ENCODE peak calls at places on chromosomes 16 and 17, in eight cellular contexts. One of them, this sample, is unnamed.
A peak's percentile ranks its signal among the peaks of the same experiment; 100 is the strongest.

GRCh38 chr17:67623767-67624166 is 94.0 kb upstream of the NOL11 start:
- DNase-seq in HTR-8/SVneo: no peak
- DNase-seq in iris pigment epithelial cell: no peak
- DNase-seq in NCI-H510A treated with DMSO at 0.1 percent for 48 hours: no peak
- DNase-seq in activated CD4-positive, alpha-beta T cell treated with anti-CD3 and anti-CD28 coated beads for 48 hours: no peak
- DNase-seq in COR-L47: no peak
- DNase-seq in Ammon's horn: no peak
- DNase-seq in activated CD8-positive, alpha-beta T cell treated with anti-CD3 and anti-CD28 coated beads for 36 hours: no peak
- DNase-seq in this sample: no peak

GRCh38 chr16:65700599-65700998 is 578.7 kb upstream of the CDH11 start:
- DNase-seq in activated CD8-positive, alpha-beta T cell treated with anti-CD3 and anti-CD28 coated beads for 36 hours: no peak
- DNase-seq in NCI-H510A treated with DMSO at 0.1 percent for 48 hours: no peak
- DNase-seq in Ammon's horn: no peak
- DNase-seq in iris pigment epithelial cell: no peak
- DNase-seq in HTR-8/SVneo: no peak
- DNase-seq in activated CD4-positive, alpha-beta T cell treated with anti-CD3 and anti-CD28 coated beads for 48 hours: no peak
- DNase-seq in COR-L47: no peak
- DNase-seq in this sample: no peak

GRCh38 chr17:11787074-11787473 is 188.8 kb downstream of the DNAH9 start:
- DNase-seq in iris pigment epithelial cell: no peak
- DNase-seq in HTR-8/SVneo: no peak
- DNase-seq in COR-L47: no peak
- DNase-seq in Ammon's horn: no peak
- DNase-seq in activated CD4-positive, alpha-beta T cell treated with anti-CD3 and anti-CD28 coated beads for 48 hours: no peak
- DNase-seq in NCI-H510A treated with DMSO at 0.1 percent for 48 hours: no peak
- DNase-seq in activated CD8-positive, alpha-beta T cell treated with anti-CD3 and anti-CD28 coated beads for 36 hours: no peak
- DNase-seq in this sample: no peak

GRCh38 chr16:30005341-30006094 is 5.3 kb downstream of the DOC2A start:
- DNase-seq in activated CD4-positive, alpha-beta T cell treated with anti-CD3 and anti-CD28 coated beads for 48 hours: peak; percentile 55
- DNase-seq in HTR-8/SVneo: peak; percentile 64
- DNase-seq in COR-L47: peak; percentile 45
- DNase-seq in iris pigment epithelial cell: peak; percentile 36
- DNase-seq in activated CD8-positive, alpha-beta T cell treated with anti-CD3 and anti-CD28 coated beads for 36 hours: peak; percentile 42
- DNase-seq in Ammon's horn: no peak
- DNase-seq in NCI-H510A treated with DMSO at 0.1 percent for 48 hours: peak; percentile 76
- DNase-seq in this sample: peak; percentile 23

GRCh38 chr16:29974291-29975133 is 844 bp downstream of the TAOK2 start:
- DNase-seq in activated CD8-positive, alpha-beta T cell treated with anti-CD3 and anti-CD28 coated beads for 36 hours: peak; percentile 47
- DNase-seq in NCI-H510A treated with DMSO at 0.1 percent for 48 hours: no peak
- DNase-seq in iris pigment epithelial cell: peak; percentile 23
- DNase-seq in activated CD4-positive, alpha-beta T cell treated with anti-CD3 and anti-CD28 coated beads for 48 hours: peak; percentile 27
- DNase-seq in HTR-8/SVneo: peak; percentile 17
- DNase-seq in COR-L47: no peak
- DNase-seq in Ammon's horn: no peak
- DNase-seq in this sample: peak; percentile 9

GRCh38 chr17:6092923-6093468 is 22.8 kb downstream of the WSCD1 start:
- DNase-seq in activated CD8-positive, alpha-beta T cell treated with anti-CD3 and anti-CD28 coated beads for 36 hours: no peak
- DNase-seq in activated CD4-positive, alpha-beta T cell treated with anti-CD3 and anti-CD28 coated beads for 48 hours: no peak
- DNase-seq in NCI-H510A treated with DMSO at 0.1 percent for 48 hours: no peak
- DNase-seq in iris pigment epithelial cell: no peak
- DNase-seq in COR-L47: no peak
- DNase-seq in Ammon's horn: no peak
- DNase-seq in HTR-8/SVneo: no peak
- DNase-seq in this sample: no peak

GRCh38 chr17:78324391-78325075 is 35.3 kb downstream of the SOCS3 start:
- DNase-seq in HTR-8/SVneo: no peak
- DNase-seq in activated CD4-positive, alpha-beta T cell treated with anti-CD3 and anti-CD28 coated beads for 48 hours: peak; percentile 42
- DNase-seq in NCI-H510A treated with DMSO at 0.1 percent for 48 hours: peak; percentile 41
- DNase-seq in activated CD8-positive, alpha-beta T cell treated with anti-CD3 and anti-CD28 coated beads for 36 hours: peak; percentile 41
- DNase-seq in Ammon's horn: peak; percentile 78
- DNase-seq in COR-L47: peak; percentile 79
- DNase-seq in iris pigment epithelial cell: peak; percentile 69
- DNase-seq in this sample: no peak

GRCh38 chr17:67171560-67171959 is 73.4 kb downstream of the HELZ start:
- DNase-seq in Ammon's horn: no peak
- DNase-seq in HTR-8/SVneo: no peak
- DNase-seq in NCI-H510A treated with DMSO at 0.1 percent for 48 hours: no peak
- DNase-seq in COR-L47: no peak
- DNase-seq in activated CD8-positive, alpha-beta T cell treated with anti-CD3 and anti-CD28 coated beads for 36 hours: no peak
- DNase-seq in iris pigment epithelial cell: no peak
- DNase-seq in activated CD4-positive, alpha-beta T cell treated with anti-CD3 and anti-CD28 coated beads for 48 hours: no peak
- DNase-seq in this sample: no peak

GRCh38 chr16:21701271-21701670 is 37.5 kb downstream of the OTOA start:
- DNase-seq in COR-L47: no peak
- DNase-seq in activated CD8-positive, alpha-beta T cell treated with anti-CD3 and anti-CD28 coated beads for 36 hours: no peak
- DNase-seq in NCI-H510A treated with DMSO at 0.1 percent for 48 hours: no peak
- DNase-seq in iris pigment epithelial cell: no peak
- DNase-seq in activated CD4-positive, alpha-beta T cell treated with anti-CD3 and anti-CD28 coated beads for 48 hours: no peak
- DNase-seq in HTR-8/SVneo: no peak
- DNase-seq in Ammon's horn: no peak
- DNase-seq in this sample: no peak

GRCh38 chr16:7227193-7227825 is 105.3 kb upstream of the RBFOX1 start:
- DNase-seq in activated CD4-positive, alpha-beta T cell treated with anti-CD3 and anti-CD28 coated beads for 48 hours: no peak
- DNase-seq in NCI-H510A treated with DMSO at 0.1 percent for 48 hours: no peak
- DNase-seq in activated CD8-positive, alpha-beta T cell treated with anti-CD3 and anti-CD28 coated beads for 36 hours: no peak
- DNase-seq in Ammon's horn: no peak
- DNase-seq in HTR-8/SVneo: no peak
- DNase-seq in COR-L47: no peak
- DNase-seq in iris pigment epithelial cell: no peak
- DNase-seq in this sample: no peak

GRCh38 chr16:10971560-10971961 is 27.2 kb downstream of the CLEC16A start:
- DNase-seq in Ammon's horn: peak; percentile 87
- DNase-seq in activated CD8-positive, alpha-beta T cell treated with anti-CD3 and anti-CD28 coated beads for 36 hours: peak; percentile 47
- DNase-seq in NCI-H510A treated with DMSO at 0.1 percent for 48 hours: peak; percentile 63
- DNase-seq in HTR-8/SVneo: peak; percentile 84
- DNase-seq in iris pigment epithelial cell: peak; percentile 83
- DNase-seq in activated CD4-positive, alpha-beta T cell treated with anti-CD3 and anti-CD28 coated beads for 48 hours: peak; percentile 40
- DNase-seq in COR-L47: peak; percentile 50
- DNase-seq in this sample: no peak

GRCh38 chr16:87100306-87101058 is 216.7 kb downstream of the C16orf95 start:
- DNase-seq in iris pigment epithelial cell: no peak
- DNase-seq in HTR-8/SVneo: no peak
- DNase-seq in Ammon's horn: no peak
- DNase-seq in COR-L47: no peak
- DNase-seq in activated CD4-positive, alpha-beta T cell treated with anti-CD3 and anti-CD28 coated beads for 48 hours: no peak
- DNase-seq in NCI-H510A treated with DMSO at 0.1 percent for 48 hours: no peak
- DNase-seq in activated CD8-positive, alpha-beta T cell treated with anti-CD3 and anti-CD28 coated beads for 36 hours: no peak
- DNase-seq in this sample: no peak

This sample was measured in naive thymus-derived CD8-positive, alpha-beta T cell.